ENCODE peak calls at places on chromosomes 11 and 22, in eight cellular contexts. V is GM12892, F is A549, N is GM12891, H is body of pancreas, K is transverse colon, J is tibial nerve, P is adrenal gland. C is an unnamed sample.

GRCh38 chr11:91248199-91248807 is 976.3 kb upstream of the FAT3 start:
- DNase-seq in V (no peak), F (peak), N (no peak), H (no peak), K (no peak), J (peak), P (peak), C (no peak)

GRCh38 chr11:22626573-22627239 is 1.1 kb upstream of the FANCF start:
- DNase-seq in V (no peak), F (no peak), N (no peak), H (no peak), K (no peak), J (no peak), P (no peak), C (no peak)

GRCh38 chr11:65793144-65793581 is 6.3 kb downstream of the OVOL1 start:
- DNase-seq in V (no peak), F (no peak), N (no peak), H (peak), K (peak), J (no peak), P (no peak), C (no peak)

GRCh38 chr11:123659311-123659710 is 4.9 kb upstream of the SCN3B start:
- DNase-seq in V (no peak), F (no peak), N (no peak), H (no peak), K (no peak), J (no peak), P (no peak), C (no peak)

GRCh38 chr11:115566185-115566765 is 62.1 kb upstream of the CADM1 start:
- DNase-seq in V (no peak), F (no peak), N (no peak), H (no peak), K (no peak), J (no peak), P (no peak), C (no peak)

GRCh38 chr11:114964676-114965214 is 286.4 kb downstream of the NXPE2 start:
- DNase-seq in V (no peak), F (no peak), N (no peak), H (no peak), K (no peak), J (no peak), P (no peak), C (no peak)

GRCh38 chr11:58334708-58335107 is 24.2 kb downstream of the OR5B17 start:
- DNase-seq in V (no peak), F (no peak), N (no peak), H (no peak), K (no peak), J (no peak), P (no peak), C (peak)

GRCh38 chr11:57491371-57492061 is 24.0 kb downstream of the SLC43A1 start:
- DNase-seq in V (peak), F (no peak), N (no peak), H (peak), K (peak), J (no peak), P (no peak), C (no peak)

GRCh38 chr11:78379039-78379670 is 38.5 kb downstream of the GAB2 start:
- DNase-seq in V (no peak), F (no peak), N (no peak), H (no peak), K (no peak), J (no peak), P (no peak), C (no peak)

GRCh38 chr11:44957051-44957515 is 6.4 kb upstream of the TP53I11 start:
- DNase-seq in V (no peak), F (no peak), N (no peak), H (no peak), K (no peak), J (no peak), P (no peak), C (no peak)

GRCh38 chr11:74696932-74697687 is 34.1 kb downstream of the CHRDL2 start:
- DNase-seq in V (no peak), F (peak), N (no peak), H (peak), K (peak), J (peak), P (peak), C (no peak)

GRCh38 chr11:20258496-20258895 is 98.2 kb upstream of the DBX1 start:
- DNase-seq in V (no peak), F (no peak), N (no peak), H (no peak), K (no peak), J (no peak), P (no peak), C (no peak)

GRCh38 chr11:9947231-9947864 is 283.5 kb downstream of the SWAP70 start:
- DNase-seq in V (no peak), F (no peak), N (no peak), H (no peak), K (no peak), J (no peak), P (no peak), C (no peak)

GRCh38 chr22:18032455-18033101 is 8.2 kb upstream of the MICAL3 start:
- DNase-seq in V (no peak), F (no peak), N (no peak), H (no peak), K (no peak), J (no peak), P (no peak), C (no peak)

GRCh38 chr11:67120881-67121710 is 2.0 kb downstream of the KDM2A start:
- DNase-seq in V (no peak), F (no peak), N (no peak), H (peak), K (peak), J (no peak), P (peak), C (no peak)

GRCh38 chr11:64932324-64932723 is 3.4 kb downstream of the GPHA2 start:
- DNase-seq in V (no peak), F (no peak), N (no peak), H (no peak), K (no peak), J (no peak), P (no peak), C (no peak)

GRCh38 chr11:44446996-44447771 is 118.3 kb upstream of the CD82 start:
- DNase-seq in V (no peak), F (no peak), N (no peak), H (no peak), K (no peak), J (no peak), P (no peak), C (no peak)

GRCh38 chr11:118813551-118813950 is 22.6 kb upstream of the DDX6 start:
- DNase-seq in V (no peak), F (no peak), N (no peak), H (no peak), K (no peak), J (no peak), P (no peak), C (no peak)
- TF ChIP-seq POLR2A in V (no peak), F (no peak), N (no peak), H (no peak), K (no peak), J (no peak), P (no peak), C (no peak)

GRCh38 chr11:88335284-88335683 is 2.3 kb downstream of the CTSC start:
- DNase-seq in V (no peak), F (no peak), N (no peak), H (no peak), K (no peak), J (no peak), P (no peak), C (no peak)
- TF ChIP-seq POLR2A in V (no peak), F (no peak), N (no peak), H (no peak), K (no peak), J (no peak), P (no peak), C (no peak)

DNA sequence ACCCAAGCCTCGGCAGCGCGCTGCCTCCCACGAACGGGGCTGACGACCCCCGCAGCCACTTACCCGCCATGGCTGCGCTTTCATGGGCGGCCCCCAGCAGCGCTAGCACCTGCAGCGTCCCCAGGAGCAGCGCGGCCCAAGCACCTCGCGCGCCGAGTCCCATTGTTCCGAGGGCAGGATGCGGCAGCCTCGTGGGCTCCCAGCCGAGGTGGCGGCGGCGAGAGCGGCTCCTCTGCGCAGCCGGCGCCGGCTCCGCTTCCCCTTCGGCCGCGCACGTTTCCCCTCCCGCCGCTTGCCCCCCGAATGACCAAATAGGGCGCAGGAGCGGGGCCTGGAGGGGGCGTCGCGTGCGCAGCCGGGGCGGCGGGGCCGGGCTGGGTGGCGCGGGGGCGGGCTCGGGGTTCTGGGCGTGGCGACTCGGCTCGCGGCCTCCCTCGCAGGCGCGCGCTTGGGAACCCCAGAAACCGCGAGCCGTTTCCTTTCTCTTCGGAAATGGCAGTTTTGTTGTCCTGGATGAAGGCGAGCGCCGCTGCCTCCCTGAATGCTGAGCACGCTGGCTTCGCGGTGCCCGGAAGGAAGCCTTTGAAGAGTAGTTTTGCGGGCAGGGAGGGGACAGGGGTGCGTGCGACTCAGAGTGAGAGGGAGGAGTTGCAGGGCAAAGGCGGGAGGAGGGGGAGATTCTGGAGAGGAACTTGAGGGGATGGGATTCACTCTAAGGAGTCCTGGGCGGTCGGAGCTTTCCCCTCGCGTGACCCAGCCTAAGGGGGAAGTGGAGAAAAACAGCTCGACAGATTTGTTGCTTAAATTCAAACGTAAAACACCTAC is at the start of gene TMEM123:
- DNase-seq in V (peak), F (peak), N (peak), H (peak), K (peak), J (peak), P (peak), C (peak)
- TF ChIP-seq POLR2A in V (peak), F (peak), N (peak), H (peak), K (peak), J (peak), P (peak), C (peak)

GRCh38 chr11:61671527-61671926 is 8.7 kb upstream of the DAGLA start:
- DNase-seq in V (no peak), F (peak), N (no peak), H (peak), K (peak), J (no peak), P (peak), C (no peak)

GRCh38 chr11:61666684-61667297 is 13.4 kb upstream of the DAGLA start:
- DNase-seq in V (no peak), F (no peak), N (no peak), H (peak), K (no peak), J (no peak), P (no peak), C (no peak)

GRCh38 chr11:61667684-61668320 is 12.4 kb upstream of the DAGLA start:
- DNase-seq in V (no peak), F (no peak), N (no peak), H (no peak), K (no peak), J (no peak), P (no peak), C (no peak)

GRCh38 chr11:61670626-61671025 is 9.6 kb upstream of the DAGLA start:
- DNase-seq in V (no peak), F (no peak), N (no peak), H (no peak), K (no peak), J (no peak), P (no peak), C (no peak)

GRCh38 chr11:61669417-61669816 is 10.8 kb upstream of the DAGLA start:
- DNase-seq in V (no peak), F (no peak), N (no peak), H (no peak), K (no peak), J (no peak), P (no peak), C (no peak)
- TF ChIP-seq POLR2A in V (no peak), F (no peak), N (no peak), H (no peak), K (no peak), J (no peak), P (no peak), C (no peak)

GRCh38 chr22:32476804-32477203 is 2.2 kb downstream of the FBXO7 start:
- DNase-seq in V (no peak), F (no peak), N (no peak), H (no peak), K (no peak), J (no peak), P (no peak), C (no peak)
- TF ChIP-seq POLR2A in V (no peak), F (no peak), N (no peak), H (no peak), K (no peak), J (no peak), P (no peak), C (no peak)

GRCh38 chr11:35139883-35140282 is 912 bp downstream of the CD44 start:
- DNase-seq in V (no peak), F (no peak), N (no peak), H (peak), K (no peak), J (no peak), P (no peak), C (no peak)
- TF ChIP-seq POLR2A in V (peak), F (no peak), N (no peak), H (no peak), K (no peak), J (no peak), P (no peak), C (no peak)

DNA sequence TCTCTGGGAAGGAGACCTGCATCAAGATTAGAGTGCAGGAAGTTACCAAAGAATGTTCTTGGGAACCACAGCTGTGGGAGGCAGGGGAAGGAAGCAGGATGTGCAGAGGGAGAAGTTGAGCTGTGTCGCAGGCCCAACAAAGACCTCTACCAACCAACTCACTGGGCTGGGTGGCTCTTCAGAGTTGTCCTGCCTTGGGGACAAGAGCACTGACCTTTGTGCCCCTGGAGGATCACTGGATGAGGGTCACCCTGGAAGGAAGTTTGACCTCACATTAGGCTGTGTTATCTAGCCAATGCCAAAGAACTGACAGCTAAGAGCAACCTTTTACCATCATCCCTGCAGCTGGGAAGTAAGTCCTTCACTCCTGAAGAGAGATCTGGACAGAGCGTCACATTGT is 130.6 kb downstream of the RRAS2 start:
- DNase-seq in V (no peak), F (no peak), N (no peak), H (no peak), K (no peak), J (no peak), P (no peak), C (no peak)
- TF ChIP-seq POLR2A in V (no peak), F (no peak), N (no peak), H (no peak), K (no peak), J (no peak), P (no peak), C (no peak)

GRCh38 chr22:49937758-49938564 is 19.5 kb downstream of the CRELD2 start:
- DNase-seq in V (no peak), F (no peak), N (no peak), H (peak), K (no peak), J (no peak), P (peak), C (no peak)

GRCh38 chr22:49935561-49935960 is 17.1 kb downstream of the CRELD2 start:
- DNase-seq in V (no peak), F (no peak), N (no peak), H (no peak), K (no peak), J (no peak), P (peak), C (no peak)

GRCh38 chr22:49934891-49935557 is 16.6 kb downstream of the CRELD2 start:
- DNase-seq in V (peak), F (no peak), N (peak), H (peak), K (peak), J (peak), P (peak), C (no peak)

GRCh38 chr22:49936973-49937757 is 18.7 kb downstream of the CRELD2 start:
- DNase-seq in V (no peak), F (no peak), N (no peak), H (no peak), K (no peak), J (no peak), P (no peak), C (no peak)

DNA sequence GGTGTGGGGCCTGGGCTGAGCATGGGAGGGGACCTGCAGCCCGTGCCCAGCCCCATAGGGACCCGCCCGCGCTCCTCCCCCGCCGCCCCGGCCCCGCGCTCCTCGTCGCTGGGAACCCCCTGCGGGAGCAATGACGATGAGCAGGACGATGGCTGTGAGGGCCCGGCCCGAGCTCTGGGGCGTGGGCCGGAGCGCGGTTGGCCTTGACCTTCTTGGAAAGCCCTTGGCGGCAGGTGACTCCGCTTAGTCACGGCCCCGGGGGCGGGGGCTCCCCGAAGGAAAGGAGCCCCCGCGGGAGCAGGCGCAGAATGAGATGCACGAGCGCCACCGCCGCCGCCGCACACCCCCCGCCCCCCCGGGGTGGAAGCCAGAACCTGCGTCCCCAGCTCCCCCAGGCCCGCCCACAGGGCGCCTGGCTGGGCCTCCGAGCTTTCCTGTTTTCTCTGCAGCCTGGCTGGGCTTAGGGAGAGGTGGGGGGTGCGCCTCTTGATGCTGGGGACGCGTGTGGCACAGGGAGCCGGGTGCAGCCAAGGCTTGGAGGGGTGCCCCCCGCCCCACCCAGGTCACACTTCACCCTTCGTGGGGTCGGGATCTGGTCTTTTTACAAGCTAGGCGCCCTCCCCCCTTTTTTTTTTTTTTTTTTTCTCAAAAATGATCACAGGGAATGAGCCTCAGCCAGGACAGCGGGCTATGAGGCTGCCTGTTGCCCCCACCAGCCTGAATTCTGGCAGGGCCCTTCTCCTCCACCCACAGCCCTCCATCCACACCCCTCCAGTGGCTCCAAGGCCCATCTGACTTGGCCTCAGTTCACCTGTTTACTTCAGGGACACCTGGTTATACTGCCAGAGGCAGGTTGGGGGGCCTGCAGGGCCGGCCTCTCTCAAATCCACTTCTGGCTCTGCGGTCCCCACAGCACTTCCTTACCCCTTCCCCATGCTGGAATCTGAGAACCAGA is 17.9 kb downstream of the CRELD2 start:
- DNase-seq in V (peak), F (no peak), N (peak), H (peak), K (peak), J (peak), P (peak), C (peak)
- TF ChIP-seq POLR2A in V (peak), F (peak), N (no peak), H (peak), K (peak), J (peak), P (no peak), C (no peak)

GRCh38 chr11:32817181-32817842 is 12.4 kb upstream of the PRRG4 start:
- DNase-seq in V (no peak), F (no peak), N (no peak), H (no peak), K (no peak), J (no peak), P (no peak), C (no peak)
- TF ChIP-seq POLR2A in V (no peak), F (no peak), N (no peak), H (no peak), K (no peak), J (no peak), P (no peak), C (no peak)

GRCh38 chr11:81494431-81494830 is 1239.2 kb downstream of the FAM181B start:
- DNase-seq in V (no peak), F (no peak), N (no peak), H (no peak), K (no peak), J (no peak), P (no peak), C (no peak)
- TF ChIP-seq POLR2A in V (no peak), F (no peak), N (no peak), H (no peak), K (no peak), J (no peak), P (no peak), C (no peak)